ENCODE peak calls at places on chromosomes 11 and 22, in nine cellular contexts. One of them, this sample, is unnamed.

GRCh38 chr11:2762451-2762850 is 62.7 kb upstream of the KCNQ1OT1 start:
- DNase-seq in fibroblast of lung: no peak
- DNase-seq in germinal center: no peak
- DNase-seq in Peyer's patch: peak; percentile 9
- DNase-seq in stimulated activated CD4-positive, alpha-beta T cell treated with anti-CD3 and anti-CD28 coated beads, Interleukin-12 subunit alpha, Interleukin-12 subunit beta, amount 100 ng/mL, for 4 hours: no peak
- DNase-seq in LHCN-M2: no peak
- DNase-seq in neuronal stem cell: no peak
- DNase-seq in nephron progenitor cell: no peak
- DNase-seq in H7: no peak
- DNase-seq in this sample: no peak

GRCh38 chr11:124602751-124603150 is 8.5 kb upstream of the PANX3 start:
- DNase-seq in fibroblast of lung: no peak
- DNase-seq in germinal center: no peak
- DNase-seq in Peyer's patch: no peak
- DNase-seq in stimulated activated CD4-positive, alpha-beta T cell treated with anti-CD3 and anti-CD28 coated beads, Interleukin-12 subunit alpha, Interleukin-12 subunit beta, amount 100 ng/mL, for 4 hours: no peak
- DNase-seq in LHCN-M2: peak; percentile 50
- DNase-seq in neuronal stem cell: no peak
- DNase-seq in nephron progenitor cell: no peak
- DNase-seq in H7: no peak
- DNase-seq in this sample: no peak

GRCh38 chr11:279040-279965 is 1.1 kb downstream of the NLRP6 start:
- DNase-seq in fibroblast of lung: no peak
- DNase-seq in germinal center: no peak
- DNase-seq in Peyer's patch: no peak
- DNase-seq in stimulated activated CD4-positive, alpha-beta T cell treated with anti-CD3 and anti-CD28 coated beads, Interleukin-12 subunit alpha, Interleukin-12 subunit beta, amount 100 ng/mL, for 4 hours: no peak
- DNase-seq in LHCN-M2: no peak
- DNase-seq in neuronal stem cell: no peak
- DNase-seq in nephron progenitor cell: no peak
- DNase-seq in H7: peak; percentile 70
- DNase-seq in this sample: peak; percentile 74

GRCh38 chr22:22025320-22026156 is 43.0 kb upstream of the TOP3B start:
- DNase-seq in fibroblast of lung: no peak
- DNase-seq in germinal center: peak; percentile 62
- DNase-seq in Peyer's patch: peak; percentile 69
- DNase-seq in stimulated activated CD4-positive, alpha-beta T cell treated with anti-CD3 and anti-CD28 coated beads, Interleukin-12 subunit alpha, Interleukin-12 subunit beta, amount 100 ng/mL, for 4 hours: no peak
- DNase-seq in LHCN-M2: no peak
- DNase-seq in neuronal stem cell: no peak
- DNase-seq in nephron progenitor cell: no peak
- DNase-seq in H7: no peak
- DNase-seq in this sample: peak; percentile 55

GRCh38 chr11:115576606-115577005 is 72.4 kb upstream of the CADM1 start:
- DNase-seq in fibroblast of lung: no peak
- DNase-seq in germinal center: no peak
- DNase-seq in Peyer's patch: no peak
- DNase-seq in stimulated activated CD4-positive, alpha-beta T cell treated with anti-CD3 and anti-CD28 coated beads, Interleukin-12 subunit alpha, Interleukin-12 subunit beta, amount 100 ng/mL, for 4 hours: no peak
- DNase-seq in LHCN-M2: no peak
- DNase-seq in neuronal stem cell: no peak
- DNase-seq in nephron progenitor cell: no peak
- DNase-seq in H7: no peak
- DNase-seq in this sample: no peak

GRCh38 chr11:119153049-119153818 is 4.4 kb downstream of the ABCG4 start:
- DNase-seq in fibroblast of lung: no peak
- DNase-seq in germinal center: no peak
- DNase-seq in Peyer's patch: no peak
- DNase-seq in stimulated activated CD4-positive, alpha-beta T cell treated with anti-CD3 and anti-CD28 coated beads, Interleukin-12 subunit alpha, Interleukin-12 subunit beta, amount 100 ng/mL, for 4 hours: no peak
- DNase-seq in LHCN-M2: peak; percentile 23
- DNase-seq in neuronal stem cell: no peak
- DNase-seq in nephron progenitor cell: no peak
- DNase-seq in H7: peak; percentile 75
- DNase-seq in this sample: peak; percentile 7

GRCh38 chr22:37633693-37634504 is 5.6 kb upstream of the SH3BP1 start:
- DNase-seq in fibroblast of lung: peak; percentile 92
- DNase-seq in germinal center: peak; percentile 87
- DNase-seq in Peyer's patch: peak; percentile 86
- DNase-seq in stimulated activated CD4-positive, alpha-beta T cell treated with anti-CD3 and anti-CD28 coated beads, Interleukin-12 subunit alpha, Interleukin-12 subunit beta, amount 100 ng/mL, for 4 hours: peak; percentile 43
- DNase-seq in LHCN-M2: no peak
- DNase-seq in neuronal stem cell: peak; percentile 61
- DNase-seq in nephron progenitor cell: peak; percentile 85
- DNase-seq in H7: peak; percentile 92
- DNase-seq in this sample: peak; percentile 94

GRCh38 chr11:339963-340362 is 19.3 kb upstream of the IFITM3 start:
- DNase-seq in fibroblast of lung: no peak
- DNase-seq in germinal center: no peak
- DNase-seq in Peyer's patch: no peak
- DNase-seq in stimulated activated CD4-positive, alpha-beta T cell treated with anti-CD3 and anti-CD28 coated beads, Interleukin-12 subunit alpha, Interleukin-12 subunit beta, amount 100 ng/mL, for 4 hours: no peak
- DNase-seq in LHCN-M2: no peak
- DNase-seq in neuronal stem cell: no peak
- DNase-seq in nephron progenitor cell: no peak
- DNase-seq in H7: no peak
- DNase-seq in this sample: no peak

GRCh38 chr11:28105869-28106268 is 2.1 kb downstream of the KIF18A start:
- DNase-seq in fibroblast of lung: no peak
- DNase-seq in germinal center: no peak
- DNase-seq in Peyer's patch: no peak
- DNase-seq in stimulated activated CD4-positive, alpha-beta T cell treated with anti-CD3 and anti-CD28 coated beads, Interleukin-12 subunit alpha, Interleukin-12 subunit beta, amount 100 ng/mL, for 4 hours: no peak
- DNase-seq in LHCN-M2: no peak
- DNase-seq in neuronal stem cell: no peak
- DNase-seq in nephron progenitor cell: no peak
- DNase-seq in H7: no peak
- DNase-seq in this sample: no peak

GRCh38 chr11:61922539-61922938 is 5.2 kb upstream of the RAB3IL1 start:
- DNase-seq in fibroblast of lung: peak; percentile 82
- DNase-seq in germinal center: peak; percentile 2
- DNase-seq in Peyer's patch: no peak
- DNase-seq in stimulated activated CD4-positive, alpha-beta T cell treated with anti-CD3 and anti-CD28 coated beads, Interleukin-12 subunit alpha, Interleukin-12 subunit beta, amount 100 ng/mL, for 4 hours: no peak
- DNase-seq in LHCN-M2: no peak
- DNase-seq in neuronal stem cell: no peak
- DNase-seq in nephron progenitor cell: peak; percentile 55
- DNase-seq in H7: peak; percentile 45
- DNase-seq in this sample: no peak

GRCh38 chr11:98967005-98967404 is 53.7 kb upstream of the CNTN5 start:
- DNase-seq in fibroblast of lung: no peak
- DNase-seq in germinal center: no peak
- DNase-seq in Peyer's patch: no peak
- DNase-seq in stimulated activated CD4-positive, alpha-beta T cell treated with anti-CD3 and anti-CD28 coated beads, Interleukin-12 subunit alpha, Interleukin-12 subunit beta, amount 100 ng/mL, for 4 hours: no peak
- DNase-seq in LHCN-M2: no peak
- DNase-seq in neuronal stem cell: no peak
- DNase-seq in nephron progenitor cell: no peak
- DNase-seq in H7: no peak
- DNase-seq in this sample: no peak

GRCh38 chr22:31973739-31974138 is 29.4 kb downstream of the YWHAH start:
- DNase-seq in fibroblast of lung: no peak
- DNase-seq in germinal center: no peak
- DNase-seq in Peyer's patch: no peak
- DNase-seq in stimulated activated CD4-positive, alpha-beta T cell treated with anti-CD3 and anti-CD28 coated beads, Interleukin-12 subunit alpha, Interleukin-12 subunit beta, amount 100 ng/mL, for 4 hours: no peak
- DNase-seq in LHCN-M2: no peak
- DNase-seq in neuronal stem cell: no peak
- DNase-seq in nephron progenitor cell: no peak
- DNase-seq in H7: no peak
- DNase-seq in this sample: no peak